ENCODE peak calls at places on chromosomes 5 and 9, in five cellular contexts. C is ELR; L is activated T-helper 1 cell treated with anti-CD3 and anti-CD28 coated beads, Interleukin-12 subunit alpha, Interleukin-12 subunit beta, Interleukin-2, Interleukin-4 antibody, amounts not matched to agents 30 ng/mL and 10 ng/mL and 1 ng/mL, durations not matched to agents 14 hours and 24 hours and 36 hours; H is cerebellar cortex; N is SHP77 treated with DMSO at 0.1 percent for 48 hours. M is an unnamed sample.

GRCh38 chr9:74942801-74943200 is 9.9 kb downstream of the C9orf40 start:
- DNase-seq in C (peak; percentile 58), L (peak; percentile 7), H (no peak), N (no peak), M (no peak)

GRCh38 chr5:142780871-142781270 is 10.7 kb downstream of the ARHGAP26 start:
- DNase-seq in C (no peak), L (no peak), H (peak; percentile 93), N (no peak), M (no peak)

GRCh38 chr5:1325870-1326546 is 18.9 kb downstream of the CLPTM1L start:
- DNase-seq in C (peak; percentile 32), L (no peak), H (peak; percentile 55), N (no peak), M (no peak)

GRCh38 chr5:115988002-115988401 is 25.7 kb downstream of the LVRN start:
- DNase-seq in C (no peak), L (no peak), H (no peak), N (no peak), M (no peak)

GRCh38 chr5:144335561-144335960 is 164.9 kb downstream of the KCTD16 start:
- DNase-seq in C (no peak), L (no peak), H (no peak), N (peak; percentile 78), M (no peak)

GRCh38 chr5:50839472-50839871 is 173.0 kb downstream of the PARP8 start:
- DNase-seq in C (no peak), L (no peak), H (no peak), N (no peak), M (no peak)

GRCh38 chr5:148998174-148998797 is 64.6 kb downstream of the SH3TC2 start:
- DNase-seq in C (peak; percentile 89), L (no peak), H (peak; percentile 77), N (no peak), M (peak; percentile 24)

GRCh38 chr5:55154893-55155292 is 5.1 kb upstream of the GPX8 start:
- DNase-seq in C (peak; percentile 71), L (no peak), H (no peak), N (no peak), M (no peak)

GRCh38 chr5:108084105-108084504 is 297.8 kb downstream of the FBXL17 start:
- DNase-seq in C (no peak), L (no peak), H (peak; percentile 60), N (no peak), M (peak; percentile 15)

GRCh38 chr5:6158974-6159863 is 219.1 kb downstream of the MED10 start:
- DNase-seq in C (peak; percentile 97), L (no peak), H (peak; percentile 46), N (no peak), M (no peak)

M was measured in NCI-H446 treated with DMSO at 0.1 percent for 48 hours.